ENCODE peak calls at places on chromosomes 7 and 10, in nine cellular contexts. K is fibroblast of pulmonary artery; A is lower leg skin; B is sigmoid colon; W is PC-9; X is BJ; G is CD8-positive, alpha-beta T cell; P is Peyer's patch; V is effector memory CD4-positive, alpha-beta T cell. Q is an unnamed sample.

GRCh38 chr7:51927738-51928137 is 611.1 kb upstream of the COBL start:
- DNase-seq in P (no peak), W (peak), V (no peak), G (no peak), K (no peak), B (no peak), X (no peak), A (no peak), Q (no peak)

GRCh38 chr10:15472431-15473400 is 101.6 kb upstream of the FAM171A1 start:
- DNase-seq in W (no peak), K (peak), G (no peak), A (no peak), X (no peak), P (no peak), B (no peak), V (no peak), Q (no peak)

GRCh38 chr7:69182596-69183467 is 415.4 kb upstream of the AUTS2 start:
- DNase-seq in K (no peak), G (no peak), P (no peak), A (no peak), X (no peak), B (no peak), V (no peak), W (no peak), Q (no peak)

GRCh38 chr10:665579-666091 is 23.8 kb downstream of the DIP2C start:
- DNase-seq in P (no peak), G (no peak), W (no peak), X (no peak), B (peak), V (no peak), A (no peak), K (peak), Q (no peak)

GRCh38 chr10:27197980-27198645 is 42.5 kb downstream of the ACBD5 start:
- DNase-seq in G (no peak), A (no peak), B (no peak), W (no peak), P (no peak), K (no peak), V (no peak), X (no peak), Q (no peak)

GRCh38 chr7:1209097-1209496 is 23.6 kb upstream of the UNCX start:
- DNase-seq in V (no peak), A (no peak), G (no peak), P (no peak), K (no peak), W (no peak), B (no peak), X (no peak), Q (no peak)

GRCh38 chr10:48449501-48450232 is 143.2 kb downstream of the MAPK8 start:
- DNase-seq in X (no peak), P (peak), K (no peak), B (peak), A (peak), W (no peak), G (no peak), V (no peak), Q (peak)

GRCh38 chr7:46315891-46316290 is 394.8 kb upstream of the IGFBP3 start:
- DNase-seq in P (no peak), B (no peak), A (no peak), X (peak), G (no peak), W (no peak), V (no peak), K (peak), Q (no peak)

GRCh38 chr10:132066186-132066585 is 440 bp downstream of the JAKMIP3 start:
- DNase-seq in G (no peak), P (peak), A (no peak), V (no peak), X (no peak), B (no peak), W (no peak), K (peak), Q (peak)

GRCh38 chr7:85156661-85157213 is 30.1 kb downstream of the SEMA3D start:
- DNase-seq in V (no peak), K (no peak), X (no peak), A (no peak), W (no peak), B (no peak), P (no peak), G (no peak), Q (no peak)

GRCh38 chr10:127142141-127142540 is 54.2 kb downstream of the INSYN2A start:
- DNase-seq in B (no peak), W (no peak), A (no peak), G (no peak), V (no peak), P (no peak), K (no peak), X (no peak), Q (no peak)

GRCh38 chr10:100186813-100187212 is 984 bp upstream of the ERLIN1 start:
- DNase-seq in X (no peak), A (no peak), P (peak), G (peak), B (peak), W (no peak), K (no peak), V (no peak), Q (no peak)

GRCh38 chr10:89889610-89890009 is 188.2 kb downstream of the KIF20B start:
- DNase-seq in A (no peak), P (no peak), V (no peak), W (no peak), G (no peak), B (no peak), K (no peak), X (no peak), Q (no peak)

GRCh38 chr10:119339099-119339498 is 131.7 kb downstream of the GRK5 start:
- DNase-seq in A (no peak), K (no peak), V (no peak), P (no peak), B (no peak), X (no peak), G (no peak), W (no peak), Q (no peak)

GRCh38 chr10:103854265-103854686 is 1.1 kb downstream of the SH3PXD2A start:
- DNase-seq in K (no peak), A (no peak), P (no peak), G (no peak), W (no peak), X (no peak), V (no peak), B (no peak), Q (no peak)

GRCh38 chr10:73840403-73841301 is 29.3 kb upstream of the NDST2 start:
- DNase-seq in X (no peak), V (no peak), P (no peak), B (no peak), K (no peak), W (no peak), A (no peak), G (no peak), Q (no peak)

GRCh38 chr7:26005683-26006410 is 146.2 kb upstream of the NFE2L3 start:
- DNase-seq in K (no peak), A (no peak), V (no peak), G (no peak), P (peak), B (no peak), W (peak), X (no peak), Q (no peak)
- H3K4me3 ChIP-seq in K (no peak), A (no peak), V (no peak), G (no peak), P (no peak), B (no peak), W (no peak), X (no peak), Q (no peak)

GRCh38 chr7:137003071-137003470 is 134.6 kb downstream of the CHRM2 start:
- DNase-seq in B (no peak), X (no peak), G (no peak), P (no peak), V (no peak), A (no peak), W (no peak), K (no peak), Q (no peak)
- H3K4me3 ChIP-seq in B (no peak), X (no peak), G (no peak), P (no peak), V (no peak), A (no peak), W (no peak), K (no peak), Q (no peak)

DNA sequence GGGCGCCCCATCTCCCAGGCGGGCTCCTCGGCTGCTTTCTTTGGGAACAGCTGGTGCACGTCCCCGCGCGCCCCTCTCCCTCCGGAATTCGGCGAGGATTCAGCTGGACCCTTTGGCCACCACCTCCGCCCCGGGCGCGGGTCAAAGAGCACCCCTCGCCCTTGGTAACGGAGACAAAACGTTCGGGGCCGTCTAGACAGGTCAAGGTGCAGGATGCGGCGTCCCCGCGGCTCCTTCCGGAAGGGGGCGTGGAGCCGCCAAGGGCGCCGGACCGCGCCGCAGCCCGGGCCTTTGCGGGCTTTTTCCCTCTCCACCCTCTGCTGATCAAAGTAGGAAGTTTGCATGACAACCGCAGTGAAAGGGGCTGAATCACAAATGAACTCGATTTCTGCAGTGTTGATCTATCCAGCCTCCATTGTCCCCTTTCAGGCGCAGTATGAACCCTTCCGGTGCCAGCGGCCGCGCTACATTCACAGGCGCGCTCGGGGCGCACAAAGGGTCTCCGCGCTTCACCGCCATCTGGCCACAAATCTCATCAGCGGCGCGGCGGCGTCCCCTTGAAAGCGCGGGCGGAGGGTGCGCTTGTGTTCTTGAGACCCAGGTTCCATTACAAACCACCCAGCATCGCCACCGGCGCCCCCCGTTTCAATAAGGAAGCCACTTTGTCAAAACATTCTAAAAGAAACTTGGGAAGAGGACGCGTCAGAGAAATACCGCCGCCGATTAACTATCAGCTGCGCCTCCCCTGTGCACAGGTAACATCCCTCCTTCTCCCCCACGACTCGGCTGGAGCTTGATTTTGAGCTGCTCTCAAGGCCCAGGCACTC is 36.4 kb downstream of the CNPY1 start:
- DNase-seq in G (no peak), K (no peak), P (no peak), B (no peak), V (no peak), A (no peak), X (no peak), W (no peak), Q (no peak)
- H3K4me3 ChIP-seq in G (no peak), K (no peak), P (peak), B (no peak), V (no peak), A (no peak), X (no peak), W (no peak), Q (no peak)

GRCh38 chr10:43324847-43325246 is 46.6 kb upstream of the FXYD4 start:
- DNase-seq in P (no peak), B (no peak), V (no peak), W (no peak), G (no peak), A (no peak), K (no peak), X (no peak), Q (no peak)

GRCh38 chr10:43323245-43323644 is 48.2 kb upstream of the FXYD4 start:
- DNase-seq in P (no peak), X (no peak), K (no peak), B (no peak), W (no peak), A (no peak), G (no peak), V (no peak), Q (no peak)

GRCh38 chr10:43322321-43322720 is 49.1 kb upstream of the FXYD4 start:
- DNase-seq in A (no peak), K (no peak), P (peak), W (no peak), B (no peak), G (no peak), X (no peak), V (no peak), Q (peak)

GRCh38 chr10:43320226-43320625 is 51.2 kb upstream of the FXYD4 start:
- DNase-seq in W (no peak), A (no peak), P (no peak), G (no peak), K (no peak), V (no peak), X (no peak), B (no peak), Q (no peak)

GRCh38 chr10:43322769-43323168 is 48.7 kb upstream of the FXYD4 start:
- DNase-seq in W (peak), B (peak), V (peak), K (peak), G (peak), X (no peak), P (peak), A (peak), Q (peak)
- H3K4me3 ChIP-seq in W (no peak), B (peak), V (peak), K (peak), G (no peak), X (no peak), P (peak), A (no peak), Q (peak)

GRCh38 chr10:124987788-124988187 is 45.9 kb downstream of the ZRANB1 start:
- DNase-seq in K (no peak), G (no peak), P (no peak), A (no peak), B (no peak), V (no peak), X (no peak), W (no peak), Q (no peak)

GRCh38 chr10:124985162-124985561 is 43.2 kb downstream of the ZRANB1 start:
- DNase-seq in X (no peak), G (no peak), P (no peak), V (no peak), B (no peak), W (no peak), K (no peak), A (no peak), Q (no peak)

GRCh38 chr10:124984376-124984775 is 42.5 kb downstream of the ZRANB1 start:
- DNase-seq in W (no peak), V (no peak), B (no peak), K (no peak), G (no peak), P (no peak), X (no peak), A (no peak), Q (no peak)

GRCh38 chr10:124978376-124978725 is 36.4 kb downstream of the ZRANB1 start:
- DNase-seq in G (no peak), W (no peak), B (no peak), X (no peak), K (no peak), P (no peak), V (no peak), A (no peak), Q (no peak)

GRCh38 chr10:124983321-124983720 is 41.4 kb downstream of the ZRANB1 start:
- DNase-seq in G (no peak), B (no peak), X (no peak), V (no peak), K (peak), P (no peak), W (no peak), A (no peak), Q (no peak)
- H3K4me3 ChIP-seq in G (no peak), B (no peak), X (no peak), V (no peak), K (no peak), P (no peak), W (no peak), A (no peak), Q (no peak)

GRCh38 chr10:34808789-34809745 is 6.0 kb downstream of the PARD3 start:
- DNase-seq in A (peak), B (peak), X (no peak), W (no peak), G (no peak), K (no peak), P (no peak), V (no peak), Q (no peak)
- H3K4me3 ChIP-seq in A (no peak), B (peak), X (peak), W (no peak), G (no peak), K (peak), P (no peak), V (no peak), Q (peak)

GRCh38 chr7:151051108-151051507 is 2.8 kb downstream of the ASIC3 start:
- DNase-seq in B (no peak), V (peak), W (no peak), G (peak), P (peak), K (peak), A (no peak), X (no peak), Q (peak)
- H3K4me3 ChIP-seq in B (no peak), V (no peak), W (no peak), G (no peak), P (peak), K (no peak), A (no peak), X (no peak), Q (peak)